ENCODE peak calls at places on chromosomes 16 and 17, in seven cellular contexts. One of them, this sample, is unnamed. For H3K27me3, the result is how much of the 10 kb centered on the place peaks cover.

GRCh38 chr16:75218256-75219076 is at the start of gene CTRB1:
- DNase-seq in H9: peak
- DNase-seq in heart left ventricle: no peak
- DNase-seq in left lung: no peak
- DNase-seq in thoracic aorta: no peak
- DNase-seq in aorta: no peak
- DNase-seq in SJSA1: no peak
- DNase-seq in this sample: no peak

GRCh38 chr17:17526369-17526768 is 30.2 kb upstream of the RASD1 start:
- DNase-seq in H9: no peak
- DNase-seq in heart left ventricle: peak
- DNase-seq in left lung: no peak
- DNase-seq in thoracic aorta: no peak
- DNase-seq in aorta: no peak
- DNase-seq in SJSA1: no peak
- DNase-seq in this sample: no peak

GRCh38 chr16:75820672-75821071 is 94.4 kb upstream of the CPHXL start:
- DNase-seq in H9: peak
- DNase-seq in heart left ventricle: no peak
- DNase-seq in left lung: no peak
- DNase-seq in thoracic aorta: no peak
- DNase-seq in aorta: no peak
- DNase-seq in SJSA1: no peak
- DNase-seq in this sample: no peak

GRCh38 chr17:56185491-56185890 is 32.2 kb downstream of the ANKFN1 start:
- DNase-seq in H9: no peak
- DNase-seq in heart left ventricle: no peak
- DNase-seq in left lung: no peak
- DNase-seq in thoracic aorta: no peak
- DNase-seq in aorta: no peak
- DNase-seq in SJSA1: no peak
- DNase-seq in this sample: no peak

GRCh38 chr17:66971730-66972441 is 7.4 kb downstream of the CACNG4 start:
- DNase-seq in H9: no peak
- DNase-seq in heart left ventricle: no peak
- DNase-seq in left lung: no peak
- DNase-seq in thoracic aorta: no peak
- DNase-seq in aorta: no peak
- DNase-seq in SJSA1: no peak
- DNase-seq in this sample: no peak

GRCh38 chr16:46555981-46556380 is 65.2 kb downstream of the SHCBP1 start:
- DNase-seq in H9: no peak
- DNase-seq in heart left ventricle: no peak
- DNase-seq in left lung: no peak
- DNase-seq in thoracic aorta: no peak
- DNase-seq in aorta: no peak
- DNase-seq in SJSA1: no peak
- DNase-seq in this sample: no peak

GRCh38 chr16:63789603-63790002 is 1332.3 kb downstream of the CDH11 start:
- DNase-seq in H9: no peak
- DNase-seq in heart left ventricle: no peak
- DNase-seq in left lung: no peak
- DNase-seq in thoracic aorta: no peak
- DNase-seq in aorta: no peak
- DNase-seq in SJSA1: no peak
- DNase-seq in this sample: no peak

GRCh38 chr17:47875586-47875985 is 20.4 kb upstream of the SP2 start:
- DNase-seq in H9: no peak
- DNase-seq in heart left ventricle: no peak
- DNase-seq in left lung: no peak
- DNase-seq in thoracic aorta: no peak
- DNase-seq in aorta: peak
- DNase-seq in SJSA1: no peak
- DNase-seq in this sample: no peak

GRCh38 chr17:42431758-42432161 is 8.7 kb upstream of the CAVIN1 start:
- DNase-seq in H9: no peak
- DNase-seq in heart left ventricle: no peak
- DNase-seq in left lung: no peak
- DNase-seq in thoracic aorta: no peak
- DNase-seq in aorta: no peak
- DNase-seq in SJSA1: no peak
- DNase-seq in this sample: no peak

GRCh38 chr17:45135978-45136791 is 698 bp downstream of the ACBD4 start:
- DNase-seq in H9: no peak
- DNase-seq in heart left ventricle: no peak
- DNase-seq in left lung: no peak
- DNase-seq in thoracic aorta: no peak
- DNase-seq in aorta: peak
- DNase-seq in SJSA1: no peak
- DNase-seq in this sample: no peak

GRCh38 chr16:67445913-67446907 is 15.3 kb downstream of the HSD11B2 start:
- DNase-seq in H9: no peak
- DNase-seq in heart left ventricle: peak
- DNase-seq in left lung: no peak
- DNase-seq in thoracic aorta: no peak
- DNase-seq in aorta: no peak
- DNase-seq in SJSA1: no peak
- DNase-seq in this sample: no peak

GRCh38 chr16:47694543-47694942 is 233.4 kb downstream of the PHKB start:
- DNase-seq in H9: no peak
- DNase-seq in heart left ventricle: no peak
- DNase-seq in left lung: no peak
- DNase-seq in thoracic aorta: no peak
- DNase-seq in aorta: no peak
- DNase-seq in SJSA1: no peak
- DNase-seq in this sample: no peak

GRCh38 chr17:57608369-57609124 is 136.6 kb downstream of the CCDC182 start:
- DNase-seq in H9: peak
- DNase-seq in heart left ventricle: no peak
- DNase-seq in left lung: no peak
- DNase-seq in thoracic aorta: no peak
- DNase-seq in aorta: peak
- DNase-seq in SJSA1: no peak
- DNase-seq in this sample: no peak

GRCh38 chr17:76940738-76941350 is 72.6 kb downstream of the MGAT5B start:
- DNase-seq in H9: peak
- DNase-seq in heart left ventricle: no peak
- DNase-seq in left lung: no peak
- DNase-seq in thoracic aorta: no peak
- DNase-seq in aorta: no peak
- DNase-seq in SJSA1: no peak
- DNase-seq in this sample: no peak

GRCh38 chr16:72977127-72977526 is 70.8 kb downstream of the ZFHX3 start:
- DNase-seq in H9: no peak
- DNase-seq in heart left ventricle: no peak
- DNase-seq in left lung: no peak
- DNase-seq in thoracic aorta: no peak
- DNase-seq in aorta: no peak
- DNase-seq in SJSA1: no peak
- DNase-seq in this sample: no peak
- H3K27ac ChIP-seq in H9: no peak
- H3K27ac ChIP-seq in heart left ventricle: no peak
- H3K27ac ChIP-seq in left lung: no peak
- H3K27ac ChIP-seq in thoracic aorta: no peak
- H3K27ac ChIP-seq in aorta: no peak
- H3K27ac ChIP-seq in SJSA1: no peak
- H3K27ac ChIP-seq in this sample: peak

GRCh38 chr16:84234656-84235285 is 5.0 kb downstream of the KCNG4 start:
- DNase-seq in H9: no peak
- DNase-seq in heart left ventricle: no peak
- DNase-seq in left lung: no peak
- DNase-seq in thoracic aorta: no peak
- DNase-seq in aorta: no peak
- DNase-seq in SJSA1: no peak
- DNase-seq in this sample: no peak
- H3K27me3 ChIP-seq in H9: under half
- H3K27me3 ChIP-seq in heart left ventricle: under half
- H3K27me3 ChIP-seq in left lung: under half
- H3K27me3 ChIP-seq in thoracic aorta: under half
- H3K27me3 ChIP-seq in aorta: under half
- H3K27me3 ChIP-seq in SJSA1: under half
- H3K27me3 ChIP-seq in this sample: under half

GRCh38 chr17:61399131-61400057 is at the start of gene TBX2:
- DNase-seq in H9: peak
- DNase-seq in heart left ventricle: peak
- DNase-seq in left lung: peak
- DNase-seq in thoracic aorta: peak
- DNase-seq in aorta: peak
- DNase-seq in SJSA1: peak
- DNase-seq in this sample: peak
- H3K27ac ChIP-seq in H9: no peak
- H3K27ac ChIP-seq in heart left ventricle: peak
- H3K27ac ChIP-seq in left lung: peak
- H3K27ac ChIP-seq in thoracic aorta: peak
- H3K27ac ChIP-seq in aorta: peak
- H3K27ac ChIP-seq in SJSA1: peak
- H3K27ac ChIP-seq in this sample: peak

GRCh38 chr16:55706739-55707487 is 51.1 kb downstream of the SLC6A2 start:
- DNase-seq in H9: no peak
- DNase-seq in heart left ventricle: no peak
- DNase-seq in left lung: no peak
- DNase-seq in thoracic aorta: no peak
- DNase-seq in aorta: no peak
- DNase-seq in SJSA1: no peak
- DNase-seq in this sample: no peak
- H3K27me3 ChIP-seq in H9: under half
- H3K27me3 ChIP-seq in heart left ventricle: under half
- H3K27me3 ChIP-seq in left lung: under half
- H3K27me3 ChIP-seq in thoracic aorta: under half
- H3K27me3 ChIP-seq in aorta: under half
- H3K27me3 ChIP-seq in SJSA1: under half
- H3K27me3 ChIP-seq in this sample: under half

DNA sequence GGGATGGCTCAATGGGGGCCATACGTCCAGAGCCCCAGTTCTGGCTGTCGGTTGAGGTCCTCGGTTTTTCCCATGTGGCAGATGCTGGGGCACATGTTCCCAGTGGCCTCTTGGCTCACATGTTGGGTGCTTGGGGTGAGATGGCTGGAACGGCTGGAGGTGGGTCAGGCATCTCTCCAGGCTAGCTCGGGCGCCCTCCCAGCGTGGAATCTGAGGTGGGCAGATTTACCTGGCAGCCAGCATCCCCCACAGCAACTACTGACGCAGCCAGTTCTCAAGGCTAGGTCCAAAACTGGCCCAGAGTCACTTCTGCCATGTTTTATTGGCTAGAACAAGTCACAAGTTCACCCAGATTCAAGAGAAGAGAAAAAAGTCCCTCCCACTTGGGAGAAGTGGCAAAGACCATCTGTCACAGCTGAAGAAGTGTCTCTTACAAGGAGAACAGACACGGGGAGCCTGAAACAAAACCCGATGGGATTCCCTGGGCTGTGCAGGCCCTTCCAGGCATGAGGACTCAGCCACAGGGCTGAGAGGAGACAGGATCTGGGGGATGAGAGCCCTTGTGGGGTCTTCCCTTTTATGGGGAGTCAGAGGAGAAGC is 15.2 kb downstream of the ACE start:
- DNase-seq in H9: no peak
- DNase-seq in heart left ventricle: no peak
- DNase-seq in left lung: no peak
- DNase-seq in thoracic aorta: no peak
- DNase-seq in aorta: no peak
- DNase-seq in SJSA1: no peak
- DNase-seq in this sample: no peak
- H3K27ac ChIP-seq in H9: no peak
- H3K27ac ChIP-seq in heart left ventricle: no peak
- H3K27ac ChIP-seq in left lung: no peak
- H3K27ac ChIP-seq in thoracic aorta: no peak
- H3K27ac ChIP-seq in aorta: no peak
- H3K27ac ChIP-seq in SJSA1: no peak
- H3K27ac ChIP-seq in this sample: no peak

DNA sequence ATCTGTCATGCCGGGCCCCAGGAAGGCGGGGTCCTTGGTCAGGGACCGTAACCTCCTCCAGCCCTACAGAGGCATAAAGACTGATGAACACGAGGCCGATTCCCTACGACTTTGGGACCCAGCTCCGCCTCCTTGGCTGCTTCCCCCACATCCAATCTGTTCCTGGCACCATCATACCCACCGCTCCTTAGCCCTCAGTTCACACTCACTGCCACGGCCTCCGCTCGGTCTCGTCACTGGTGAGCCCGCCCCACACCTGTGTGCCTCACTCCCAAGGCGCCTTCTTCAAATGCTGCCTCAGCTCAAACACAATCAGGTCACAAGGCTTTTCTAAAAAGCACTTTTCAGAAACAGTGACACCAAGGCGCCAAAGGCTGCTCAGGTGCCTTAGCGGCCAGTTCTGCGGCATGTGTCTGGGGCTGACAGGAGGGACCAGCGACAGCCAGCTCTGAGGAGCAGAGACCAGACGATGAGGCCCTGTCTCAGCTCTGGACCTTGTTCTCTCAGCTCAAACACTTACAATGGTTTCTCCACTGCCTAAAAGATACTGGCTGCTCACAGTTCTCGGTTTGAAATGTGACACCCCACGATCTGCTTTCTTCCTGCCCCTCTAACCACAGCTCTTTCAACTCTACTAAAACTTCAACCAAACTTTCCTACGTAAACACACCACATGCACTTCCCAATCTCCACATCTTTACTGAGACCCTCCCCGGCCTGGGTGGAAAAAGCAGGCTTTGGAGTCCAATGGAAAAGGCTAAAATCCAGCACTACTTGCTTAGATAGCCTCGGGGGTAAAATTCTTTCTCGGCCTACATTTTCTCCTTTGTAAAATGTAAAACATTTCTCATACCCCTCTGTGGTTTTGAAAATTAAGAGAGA is 33.2 kb downstream of the CYB5D2 start:
- DNase-seq in H9: no peak
- DNase-seq in heart left ventricle: no peak
- DNase-seq in left lung: no peak
- DNase-seq in thoracic aorta: no peak
- DNase-seq in aorta: peak
- DNase-seq in SJSA1: no peak
- DNase-seq in this sample: no peak
- H3K27me3 ChIP-seq in H9: under half
- H3K27me3 ChIP-seq in heart left ventricle: under half
- H3K27me3 ChIP-seq in left lung: under half
- H3K27me3 ChIP-seq in thoracic aorta: under half
- H3K27me3 ChIP-seq in aorta: under half
- H3K27me3 ChIP-seq in SJSA1: under half
- H3K27me3 ChIP-seq in this sample: under half

DNA sequence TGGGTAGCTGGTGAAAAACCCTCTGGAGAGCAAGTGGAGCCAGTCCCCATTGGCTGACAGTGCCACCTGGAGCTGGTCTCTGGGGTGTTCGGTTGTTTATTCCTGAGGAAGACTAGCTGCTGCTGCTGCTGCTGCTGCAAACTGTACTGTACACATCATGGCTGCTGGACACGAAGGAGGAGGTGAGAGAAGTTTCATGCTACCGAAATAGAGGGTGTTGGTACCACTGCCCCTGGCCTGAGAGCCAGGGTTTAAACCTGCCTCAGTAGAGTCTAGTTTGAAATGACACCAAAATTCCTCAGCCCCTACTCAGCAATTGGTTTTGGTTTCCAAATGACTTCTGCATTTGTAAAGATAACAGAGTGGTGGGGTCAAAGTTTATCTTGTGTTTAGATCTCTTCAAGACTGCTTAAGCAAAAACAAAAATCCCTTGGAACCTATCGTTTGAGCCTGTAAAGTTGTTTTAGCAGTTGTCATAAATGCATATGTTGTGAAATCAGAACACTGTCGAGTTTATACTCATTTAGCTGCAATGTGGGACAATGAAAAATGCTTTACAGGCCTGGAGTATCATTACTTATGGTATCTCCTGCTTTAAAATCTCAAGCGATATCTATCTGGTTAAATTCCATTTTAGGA is 40.8 kb downstream of the CYB5B start:
- DNase-seq in H9: no peak
- DNase-seq in heart left ventricle: no peak
- DNase-seq in left lung: no peak
- DNase-seq in thoracic aorta: no peak
- DNase-seq in aorta: no peak
- DNase-seq in SJSA1: no peak
- DNase-seq in this sample: no peak
- H3K27ac ChIP-seq in H9: no peak
- H3K27ac ChIP-seq in heart left ventricle: no peak
- H3K27ac ChIP-seq in left lung: no peak
- H3K27ac ChIP-seq in thoracic aorta: no peak
- H3K27ac ChIP-seq in aorta: no peak
- H3K27ac ChIP-seq in SJSA1: no peak
- H3K27ac ChIP-seq in this sample: no peak

This sample was measured in tibial artery.